ENCODE peak calls at places on chromosome 5, in four cellular contexts. I, D, N and O are unnamed samples.

GRCh38 chr5:77145666-77146065 is 58.6 kb upstream of the ZBED3 start:
- DNase-seq in I (no peak), D (no peak), N (no peak), O (no peak)

GRCh38 chr5:1553642-1554409 is 30.1 kb upstream of the LPCAT1 start:
- DNase-seq in I (no peak), D (no peak), N (no peak), O (no peak)

GRCh38 chr5:1188464-1188863 is 12.9 kb upstream of the SLC6A19 start:
- DNase-seq in I (no peak), D (no peak), N (no peak), O (no peak)

GRCh38 chr5:143147918-143148317 is 255.6 kb downstream of the NR3C1 start:
- DNase-seq in I (no peak), D (no peak), N (no peak), O (no peak)

GRCh38 chr5:167352801-167353200 is 938.6 kb upstream of the WWC1 start:
- DNase-seq in I (no peak), D (no peak), N (no peak), O (no peak)

GRCh38 chr5:16585028-16585667 is 31.6 kb downstream of the RETREG1 start:
- DNase-seq in I (no peak), D (peak; percentile 45), N (no peak), O (peak; percentile 25)

GRCh38 chr5:95518417-95518816 is 36.4 kb downstream of the SKIC3 start:
- DNase-seq in I (no peak), D (no peak), N (no peak), O (no peak)

GRCh38 chr5:179901915-179902762 is 5.6 kb downstream of the TBC1D9B start:
- DNase-seq in I (no peak), D (no peak), N (no peak), O (no peak)

GRCh38 chr5:139885857-139886208 is 90.2 kb downstream of the PSD2 start:
- DNase-seq in I (no peak), D (no peak), N (no peak), O (no peak)

GRCh38 chr5:127210082-127210481 is 80.5 kb upstream of the MEGF10 start:
- DNase-seq in I (no peak), D (no peak), N (no peak), O (no peak)

GRCh38 chr5:119537704-119538103 is 85.4 kb downstream of the HSD17B4 start:
- DNase-seq in I (no peak), D (no peak), N (no peak), O (no peak)

GRCh38 chr5:135461752-135462151 is 9.6 kb upstream of the TIFAB start:
- DNase-seq in I (no peak), D (no peak), N (no peak), O (no peak)

GRCh38 chr5:117204926-117205869 is 630.6 kb upstream of the SEMA6A start:
- DNase-seq in I (no peak), D (no peak), N (no peak), O (no peak)

GRCh38 chr5:16500024-16500423 is 34.4 kb upstream of the ZNF622 start:
- DNase-seq in I (no peak), D (no peak), N (no peak), O (no peak)

GRCh38 chr5:146521403-146522106 is 5.6 kb upstream of the GPR151 start:
- DNase-seq in I (no peak), D (peak; percentile 37), N (peak; percentile 18), O (no peak)

GRCh38 chr5:131242728-131243255 is 21.1 kb upstream of the CDC42SE2 start:
- DNase-seq in I (no peak), D (no peak), N (no peak), O (no peak)

GRCh38 chr5:173857231-173857630 is 30.9 kb upstream of the CPEB4 start:
- DNase-seq in I (no peak), D (no peak), N (no peak), O (no peak)

GRCh38 chr5:3531320-3531986 is 64.2 kb upstream of the IRX1 start:
- DNase-seq in I (peak; percentile 38), D (no peak), N (no peak), O (no peak)

GRCh38 chr5:2187156-2187555 is 304.4 kb upstream of the IRX4 start:
- DNase-seq in I (no peak), D (no peak), N (no peak), O (no peak)

GRCh38 chr5:78274540-78275197 is 19.8 kb downstream of the AP3B1 start:
- DNase-seq in I (no peak), D (no peak), N (peak; percentile 85), O (no peak)

GRCh38 chr5:78271766-78272165 is 22.7 kb downstream of the AP3B1 start:
- DNase-seq in I (no peak), D (no peak), N (no peak), O (no peak)

GRCh38 chr5:78269088-78269703 is 25.3 kb downstream of the AP3B1 start:
- DNase-seq in I (no peak), D (no peak), N (no peak), O (no peak)

GRCh38 chr5:78275998-78276543 is 18.4 kb downstream of the AP3B1 start:
- DNase-seq in I (no peak), D (no peak), N (no peak), O (no peak)

DNA sequence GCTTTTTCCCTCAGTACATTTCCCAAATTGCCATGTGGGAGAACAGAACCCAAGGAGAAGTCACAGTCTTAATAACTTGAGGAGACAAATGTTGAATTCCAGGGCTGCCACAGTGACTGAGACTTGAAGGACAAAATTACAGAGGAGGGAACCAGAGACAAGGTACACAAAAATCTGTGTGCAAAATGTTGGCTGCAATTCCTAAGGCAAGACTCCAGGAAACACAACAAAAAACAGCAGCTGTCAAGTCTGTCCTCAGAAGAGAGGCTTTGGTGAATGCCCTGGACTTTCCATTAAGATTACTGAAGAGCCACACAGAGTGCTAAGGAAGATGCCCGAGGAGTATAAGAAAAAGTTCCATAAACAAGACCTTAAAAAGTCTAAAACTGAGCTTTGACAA is 21.1 kb downstream of the AP3B1 start:
- DNase-seq in I (no peak), D (no peak), N (no peak), O (no peak)
- TF ChIP-seq ELF4 in I (no peak), D (no peak), N (no peak), O (no peak)

DNA sequence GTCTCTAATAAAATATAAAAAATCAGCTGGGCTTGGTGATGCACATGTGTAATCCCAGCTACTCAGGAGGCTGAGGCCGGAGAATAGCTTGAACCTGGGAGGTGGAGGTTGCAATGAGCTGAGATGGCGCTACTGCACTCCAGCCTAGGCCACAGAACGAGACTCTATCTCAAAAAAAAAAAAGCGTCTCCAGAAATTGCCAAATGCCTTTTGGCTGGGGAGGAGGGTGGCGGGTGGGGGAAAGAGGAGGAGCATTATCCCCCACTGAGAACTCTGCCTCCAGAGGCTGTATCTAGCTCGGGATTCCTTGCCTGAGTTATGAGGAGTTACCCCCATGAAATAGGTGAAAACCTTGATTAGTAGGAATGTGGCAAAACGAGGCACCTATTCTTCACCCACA is 4.8 kb downstream of the ROPN1L start:
- DNase-seq in I (no peak), D (peak; percentile 49), N (no peak), O (no peak)
- TF ChIP-seq ELF4 in I (no peak), D (no peak), N (no peak), O (no peak)

DNA sequence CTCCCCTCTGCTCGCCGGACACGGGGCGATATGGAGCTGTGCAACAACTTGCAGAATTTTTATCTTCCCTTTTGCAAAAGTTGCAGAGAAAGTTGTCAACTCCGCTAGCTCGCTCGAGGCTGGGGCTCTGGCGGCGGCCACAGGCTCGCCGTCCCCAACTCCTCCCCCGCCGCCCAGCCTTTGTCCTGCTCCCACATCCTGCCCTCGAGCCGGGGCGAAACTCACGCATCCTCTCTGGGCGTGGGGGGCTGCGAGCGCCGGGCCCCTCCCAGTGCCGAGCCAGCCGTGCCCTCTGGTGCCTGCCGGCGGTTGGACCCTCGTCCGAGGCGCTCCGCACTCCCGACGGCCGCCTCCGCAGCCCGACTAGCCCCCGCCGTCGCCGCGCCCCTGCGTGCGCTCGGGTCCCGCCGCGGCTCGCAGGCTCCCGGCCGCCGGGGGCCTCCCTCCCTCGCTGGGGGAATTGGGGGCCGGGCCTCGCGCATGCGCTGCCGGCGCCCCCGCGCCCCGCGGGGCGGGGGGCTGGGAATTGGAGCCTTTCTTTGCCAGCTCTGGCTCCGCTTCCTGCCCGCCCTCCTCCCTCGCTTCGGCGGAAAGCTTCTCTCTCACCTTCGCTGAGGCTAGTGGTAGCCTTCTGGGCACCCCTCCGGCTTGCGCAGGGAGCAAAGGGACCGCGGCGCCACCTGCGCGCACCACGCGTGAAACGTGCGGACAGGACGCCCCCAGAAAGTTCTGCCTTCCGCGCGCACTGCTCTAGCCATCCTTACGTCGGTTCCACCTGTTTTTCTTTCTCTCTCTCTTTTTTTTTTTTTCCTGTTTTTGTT is at the start of gene CCNJL:
- DNase-seq in I (peak; percentile 88), D (peak; percentile 38), N (peak; percentile 52), O (peak; percentile 81)
- TF ChIP-seq ELF4 in I (no peak), D (no peak), N (no peak), O (no peak)

GRCh38 chr5:42837601-42838000 is 25.9 kb upstream of the SELENOP start:
- DNase-seq in I (no peak), D (no peak), N (no peak), O (no peak)

GRCh38 chr5:42840842-42841574 is 29.3 kb upstream of the SELENOP start:
- DNase-seq in I (no peak), D (no peak), N (no peak), O (no peak)

GRCh38 chr5:42842860-42843641 is 31.4 kb upstream of the SELENOP start:
- DNase-seq in I (no peak), D (no peak), N (no peak), O (no peak)

GRCh38 chr5:42843675-42844292 is 32.1 kb upstream of the SELENOP start:
- DNase-seq in I (no peak), D (no peak), N (peak; percentile 61), O (no peak)

DNA sequence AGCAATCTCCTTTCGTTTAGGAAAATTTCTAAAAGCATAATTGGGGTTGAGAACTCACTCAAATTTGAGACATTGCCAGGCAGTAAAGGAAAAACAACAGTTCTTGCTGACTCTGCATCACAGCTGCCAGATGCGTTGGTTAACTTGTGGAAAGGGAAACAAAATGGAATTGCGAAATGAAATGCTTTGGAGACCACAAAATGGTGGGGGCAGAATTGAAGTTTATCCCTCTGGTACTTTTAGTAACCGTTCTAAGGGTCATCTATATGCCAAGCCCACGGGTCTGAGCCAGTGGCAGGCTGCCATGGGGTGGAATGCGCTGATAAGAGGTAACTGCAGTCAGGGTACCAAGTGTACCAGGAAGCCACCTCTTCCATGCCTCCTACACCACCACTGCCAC is 28.6 kb upstream of the SELENOP start:
- DNase-seq in I (no peak), D (no peak), N (peak; percentile 38), O (no peak)
- TF ChIP-seq ELF4 in I (no peak), D (no peak), N (no peak), O (no peak)

GRCh38 chr5:61604626-61605025 is 272.6 kb downstream of the ZSWIM6 start:
- DNase-seq in I (no peak), D (no peak), N (no peak), O (no peak)
- TF ChIP-seq ELF4 in I (no peak), D (no peak), N (no peak), O (no peak)